ENCODE peak calls at places on chromosomes 12 and 14, in seven cellular contexts. L, R, H, X, J, O and D are unnamed samples.

GRCh38 chr12:93085383-93086287 is 156.5 kb upstream of the EEA1 start:
- DNase-seq in L (no peak), R (no peak), H (no peak), X (no peak), J (no peak), O (peak), D (no peak)

GRCh38 chr12:45789025-45789424 is 59.5 kb downstream of the ARID2 start:
- DNase-seq in L (no peak), R (no peak), H (no peak), X (no peak), J (peak), O (peak), D (no peak)

GRCh38 chr12:107912421-107913004 is 138.0 kb downstream of the ASCL4 start:
- DNase-seq in L (no peak), R (no peak), H (peak), X (no peak), J (peak), O (peak), D (peak)

GRCh38 chr14:76546426-76547221 is 170.7 kb downstream of the ESRRB start:
- DNase-seq in L (no peak), R (no peak), H (peak), X (no peak), J (peak), O (peak), D (peak)

GRCh38 chr12:88036368-88036965 is 7.3 kb upstream of the C12orf50 start:
- DNase-seq in L (no peak), R (no peak), H (no peak), X (no peak), J (peak), O (peak), D (no peak)

GRCh38 chr12:645563-646071 is 17.6 kb downstream of the NINJ2 start:
- DNase-seq in L (no peak), R (peak), H (no peak), X (no peak), J (peak), O (peak), D (no peak)

GRCh38 chr14:58637391-58638230 is at the start of gene DACT1:
- DNase-seq in L (no peak), R (peak), H (no peak), X (peak), J (peak), O (peak), D (no peak)

GRCh38 chr12:51593539-51593938 is 2.5 kb downstream of the SCN8A start:
- DNase-seq in L (no peak), R (no peak), H (no peak), X (no peak), J (peak), O (peak), D (peak)

GRCh38 chr14:93045211-93045674 is 70.5 kb downstream of the ITPK1 start:
- DNase-seq in L (no peak), R (no peak), H (no peak), X (no peak), J (no peak), O (no peak), D (no peak)

GRCh38 chr12:286531-287300 is 24.1 kb upstream of the SLC6A13 start:
- DNase-seq in L (no peak), R (no peak), H (no peak), X (no peak), J (no peak), O (no peak), D (no peak)

GRCh38 chr14:58629273-58629672 is 8.5 kb upstream of the DACT1 start:
- DNase-seq in L (no peak), R (no peak), H (no peak), X (no peak), J (no peak), O (no peak), D (no peak)

GRCh38 chr14:29971101-29971500 is 43.5 kb upstream of the PRKD1 start:
- DNase-seq in L (no peak), R (no peak), H (no peak), X (no peak), J (no peak), O (no peak), D (no peak)

GRCh38 chr12:99111600-99111999 is 466.5 kb downstream of the APAF1 start:
- DNase-seq in L (no peak), R (no peak), H (peak), X (no peak), J (no peak), O (no peak), D (no peak)

GRCh38 chr14:104158827-104159798 is 20.7 kb downstream of the KIF26A start:
- DNase-seq in L (no peak), R (peak), H (no peak), X (peak), J (no peak), O (no peak), D (no peak)

GRCh38 chr14:95577067-95577800 is 42.4 kb downstream of the GLRX5 start:
- DNase-seq in L (no peak), R (no peak), H (no peak), X (no peak), J (no peak), O (no peak), D (no peak)

GRCh38 chr14:91873476-91874265 is 6.3 kb upstream of the TC2N start:
- DNase-seq in L (peak), R (no peak), H (no peak), X (no peak), J (peak), O (no peak), D (no peak)

GRCh38 chr14:29465095-29465494 is 462.6 kb downstream of the PRKD1 start:
- DNase-seq in L (no peak), R (no peak), H (no peak), X (no peak), J (no peak), O (no peak), D (no peak)

GRCh38 chr12:116361404-116362223 is 84.1 kb upstream of the MED13L start:
- DNase-seq in L (no peak), R (no peak), H (no peak), X (no peak), J (no peak), O (no peak), D (no peak)

GRCh38 chr12:87667378-87667777 is 361.8 kb downstream of the C12orf50 start:
- DNase-seq in L (no peak), R (no peak), H (no peak), X (no peak), J (peak), O (no peak), D (no peak)

GRCh38 chr14:68780358-68781160 is 12.3 kb downstream of the ZFP36L1 start:
- DNase-seq in L (peak), R (peak), H (no peak), X (no peak), J (peak), O (peak), D (peak)

GRCh38 chr14:79320561-79320960 is 890.7 kb downstream of the DIO2 start:
- DNase-seq in L (no peak), R (no peak), H (no peak), X (no peak), J (no peak), O (no peak), D (no peak)